ENCODE peak calls at places on chromosome 2, in seven cellular contexts. One of them, this sample, is unnamed.

GRCh38 chr2:113760400-113760799 is 4.0 kb upstream of the SLC35F5 start:
- DNase-seq in LoVo: no peak
- DNase-seq in T-cell: no peak
- DNase-seq in stimulated activated CD8-positive, alpha-beta memory T cell treated with anti-CD3 and anti-CD28 coated beads, Interleukin-15, amount 100 ng/mL, for 1 hour: no peak
- DNase-seq in activated CD4-positive, alpha-beta T cell treated with anti-CD3 and anti-CD28 coated beads, Interleukin-2, amount 10 ng/mL, durations not matched to agents 7 days and 5 days: no peak
- DNase-seq in fibroblast of the aortic adventitia: peak; percentile 92
- DNase-seq in body of pancreas: no peak
- DNase-seq in this sample: no peak

GRCh38 chr2:55309441-55309840 is 40.4 kb upstream of the MTIF2 start:
- DNase-seq in fibroblast of the aortic adventitia: peak; percentile 67
- DNase-seq in body of pancreas: no peak
- DNase-seq in LoVo: no peak
- DNase-seq in T-cell: no peak
- DNase-seq in activated CD4-positive, alpha-beta T cell treated with anti-CD3 and anti-CD28 coated beads, Interleukin-2, amount 10 ng/mL, durations not matched to agents 7 days and 5 days: no peak
- DNase-seq in stimulated activated CD8-positive, alpha-beta memory T cell treated with anti-CD3 and anti-CD28 coated beads, Interleukin-15, amount 100 ng/mL, for 1 hour: no peak
- DNase-seq in this sample: no peak

GRCh38 chr2:158816797-158817196 is 21.7 kb downstream of the DAPL1 start:
- DNase-seq in activated CD4-positive, alpha-beta T cell treated with anti-CD3 and anti-CD28 coated beads, Interleukin-2, amount 10 ng/mL, durations not matched to agents 7 days and 5 days: no peak
- DNase-seq in LoVo: no peak
- DNase-seq in stimulated activated CD8-positive, alpha-beta memory T cell treated with anti-CD3 and anti-CD28 coated beads, Interleukin-15, amount 100 ng/mL, for 1 hour: no peak
- DNase-seq in fibroblast of the aortic adventitia: peak; percentile 17
- DNase-seq in body of pancreas: no peak
- DNase-seq in T-cell: no peak
- DNase-seq in this sample: no peak

GRCh38 chr2:181371782-181372292 is 85.3 kb upstream of the ITGA4 start:
- DNase-seq in T-cell: no peak
- DNase-seq in body of pancreas: no peak
- DNase-seq in fibroblast of the aortic adventitia: peak; percentile 89
- DNase-seq in LoVo: no peak
- DNase-seq in stimulated activated CD8-positive, alpha-beta memory T cell treated with anti-CD3 and anti-CD28 coated beads, Interleukin-15, amount 100 ng/mL, for 1 hour: no peak
- DNase-seq in activated CD4-positive, alpha-beta T cell treated with anti-CD3 and anti-CD28 coated beads, Interleukin-2, amount 10 ng/mL, durations not matched to agents 7 days and 5 days: no peak
- DNase-seq in this sample: no peak

GRCh38 chr2:187382131-187382530 is 65.9 kb downstream of the CALCRL start:
- DNase-seq in activated CD4-positive, alpha-beta T cell treated with anti-CD3 and anti-CD28 coated beads, Interleukin-2, amount 10 ng/mL, durations not matched to agents 7 days and 5 days: no peak
- DNase-seq in T-cell: no peak
- DNase-seq in LoVo: no peak
- DNase-seq in stimulated activated CD8-positive, alpha-beta memory T cell treated with anti-CD3 and anti-CD28 coated beads, Interleukin-15, amount 100 ng/mL, for 1 hour: no peak
- DNase-seq in body of pancreas: no peak
- DNase-seq in fibroblast of the aortic adventitia: peak; percentile 53
- DNase-seq in this sample: no peak

GRCh38 chr2:69645026-69645425 is 1.5 kb upstream of the AAK1 start:
- DNase-seq in T-cell: peak; percentile 25
- DNase-seq in stimulated activated CD8-positive, alpha-beta memory T cell treated with anti-CD3 and anti-CD28 coated beads, Interleukin-15, amount 100 ng/mL, for 1 hour: no peak
- DNase-seq in fibroblast of the aortic adventitia: no peak
- DNase-seq in LoVo: no peak
- DNase-seq in body of pancreas: no peak
- DNase-seq in activated CD4-positive, alpha-beta T cell treated with anti-CD3 and anti-CD28 coated beads, Interleukin-2, amount 10 ng/mL, durations not matched to agents 7 days and 5 days: peak; percentile 68
- DNase-seq in this sample: no peak

GRCh38 chr2:234437642-234438321 is 59.1 kb downstream of the ARL4C start:
- DNase-seq in T-cell: no peak
- DNase-seq in body of pancreas: no peak
- DNase-seq in stimulated activated CD8-positive, alpha-beta memory T cell treated with anti-CD3 and anti-CD28 coated beads, Interleukin-15, amount 100 ng/mL, for 1 hour: no peak
- DNase-seq in fibroblast of the aortic adventitia: no peak
- DNase-seq in activated CD4-positive, alpha-beta T cell treated with anti-CD3 and anti-CD28 coated beads, Interleukin-2, amount 10 ng/mL, durations not matched to agents 7 days and 5 days: no peak
- DNase-seq in LoVo: no peak
- DNase-seq in this sample: no peak

GRCh38 chr2:146801886-146802285 is 1042.9 kb upstream of the ACVR2A start:
- DNase-seq in activated CD4-positive, alpha-beta T cell treated with anti-CD3 and anti-CD28 coated beads, Interleukin-2, amount 10 ng/mL, durations not matched to agents 7 days and 5 days: no peak
- DNase-seq in fibroblast of the aortic adventitia: no peak
- DNase-seq in body of pancreas: no peak
- DNase-seq in stimulated activated CD8-positive, alpha-beta memory T cell treated with anti-CD3 and anti-CD28 coated beads, Interleukin-15, amount 100 ng/mL, for 1 hour: no peak
- DNase-seq in LoVo: no peak
- DNase-seq in T-cell: no peak
- DNase-seq in this sample: no peak

GRCh38 chr2:232882085-232882484 is 12.0 kb downstream of the SNORC start:
- DNase-seq in activated CD4-positive, alpha-beta T cell treated with anti-CD3 and anti-CD28 coated beads, Interleukin-2, amount 10 ng/mL, durations not matched to agents 7 days and 5 days: no peak
- DNase-seq in body of pancreas: no peak
- DNase-seq in fibroblast of the aortic adventitia: no peak
- DNase-seq in T-cell: no peak
- DNase-seq in LoVo: no peak
- DNase-seq in stimulated activated CD8-positive, alpha-beta memory T cell treated with anti-CD3 and anti-CD28 coated beads, Interleukin-15, amount 100 ng/mL, for 1 hour: no peak
- DNase-seq in this sample: no peak

GRCh38 chr2:218362606-218363005 is 5.9 kb downstream of the CATIP start:
- DNase-seq in T-cell: no peak
- DNase-seq in stimulated activated CD8-positive, alpha-beta memory T cell treated with anti-CD3 and anti-CD28 coated beads, Interleukin-15, amount 100 ng/mL, for 1 hour: no peak
- DNase-seq in body of pancreas: no peak
- DNase-seq in LoVo: no peak
- DNase-seq in fibroblast of the aortic adventitia: no peak
- DNase-seq in activated CD4-positive, alpha-beta T cell treated with anti-CD3 and anti-CD28 coated beads, Interleukin-2, amount 10 ng/mL, durations not matched to agents 7 days and 5 days: no peak
- DNase-seq in this sample: no peak

GRCh38 chr2:237600205-237600846 is 9.8 kb upstream of the RAB17 start:
- DNase-seq in fibroblast of the aortic adventitia: peak; percentile 81
- DNase-seq in stimulated activated CD8-positive, alpha-beta memory T cell treated with anti-CD3 and anti-CD28 coated beads, Interleukin-15, amount 100 ng/mL, for 1 hour: no peak
- DNase-seq in T-cell: no peak
- DNase-seq in LoVo: no peak
- DNase-seq in activated CD4-positive, alpha-beta T cell treated with anti-CD3 and anti-CD28 coated beads, Interleukin-2, amount 10 ng/mL, durations not matched to agents 7 days and 5 days: no peak
- DNase-seq in body of pancreas: peak; percentile 40
- DNase-seq in this sample: peak; percentile 85

GRCh38 chr2:134250840-134251461 is 2.9 kb upstream of the MGAT5 start:
- DNase-seq in activated CD4-positive, alpha-beta T cell treated with anti-CD3 and anti-CD28 coated beads, Interleukin-2, amount 10 ng/mL, durations not matched to agents 7 days and 5 days: no peak
- DNase-seq in LoVo: no peak
- DNase-seq in fibroblast of the aortic adventitia: no peak
- DNase-seq in body of pancreas: no peak
- DNase-seq in stimulated activated CD8-positive, alpha-beta memory T cell treated with anti-CD3 and anti-CD28 coated beads, Interleukin-15, amount 100 ng/mL, for 1 hour: no peak
- DNase-seq in T-cell: no peak
- DNase-seq in this sample: no peak

GRCh38 chr2:231745303-231746038 is 35.6 kb downstream of the PDE6D start:
- DNase-seq in body of pancreas: no peak
- DNase-seq in LoVo: no peak
- DNase-seq in fibroblast of the aortic adventitia: no peak
- DNase-seq in activated CD4-positive, alpha-beta T cell treated with anti-CD3 and anti-CD28 coated beads, Interleukin-2, amount 10 ng/mL, durations not matched to agents 7 days and 5 days: no peak
- DNase-seq in T-cell: no peak
- DNase-seq in stimulated activated CD8-positive, alpha-beta memory T cell treated with anti-CD3 and anti-CD28 coated beads, Interleukin-15, amount 100 ng/mL, for 1 hour: no peak
- DNase-seq in this sample: no peak